ENCODE peak calls at places on chromosomes 3 and 15, in six cellular contexts. One of them, this sample, is unnamed.
A peak's percentile ranks its signal among the peaks of the same experiment; 100 is the strongest.

GRCh38 chr15:72197045-72197459 is 535 bp downstream of the GRAMD2A start:
- DNase-seq in HepG2: no peak
- DNase-seq in GM12878: no peak
- DNase-seq in H1: peak; percentile 69
- DNase-seq in GM12891: no peak
- DNase-seq in K562: no peak
- DNase-seq in this sample: no peak

GRCh38 chr3:122403489-122403888 is 12.4 kb downstream of the WDR5B start:
- DNase-seq in K562: no peak
- DNase-seq in HepG2: no peak
- DNase-seq in GM12891: no peak
- DNase-seq in GM12878: no peak
- DNase-seq in H1: no peak
- DNase-seq in this sample: no peak

GRCh38 chr3:31197941-31198340 is 303.5 kb upstream of the GADL1 start:
- DNase-seq in GM12891: no peak
- DNase-seq in H1: no peak
- DNase-seq in HepG2: no peak
- DNase-seq in K562: no peak
- DNase-seq in GM12878: no peak
- DNase-seq in this sample: no peak

GRCh38 chr15:99658000-99658399 is 75.2 kb downstream of the LYSMD4 start:
- DNase-seq in GM12891: no peak
- DNase-seq in K562: no peak
- DNase-seq in H1: no peak
- DNase-seq in HepG2: no peak
- DNase-seq in GM12878: no peak
- DNase-seq in this sample: no peak

GRCh38 chr3:155211940-155212339 is 81.5 kb downstream of the STRIT1 start:
- DNase-seq in H1: no peak
- DNase-seq in HepG2: no peak
- DNase-seq in GM12891: no peak
- DNase-seq in K562: no peak
- DNase-seq in GM12878: no peak
- DNase-seq in this sample: no peak

GRCh38 chr3:17090271-17090992 is 205.7 kb downstream of the PLCL2 start:
- DNase-seq in GM12878: no peak
- DNase-seq in HepG2: no peak
- DNase-seq in K562: no peak
- DNase-seq in H1: no peak
- DNase-seq in GM12891: no peak
- DNase-seq in this sample: no peak

GRCh38 chr3:74693216-74693615 is 78.8 kb upstream of the CNTN3 start:
- DNase-seq in HepG2: no peak
- DNase-seq in GM12891: no peak
- DNase-seq in H1: no peak
- DNase-seq in K562: no peak
- DNase-seq in GM12878: no peak
- DNase-seq in this sample: no peak

GRCh38 chr15:87712211-87712610 is 544.3 kb downstream of the NTRK3 start:
- DNase-seq in GM12891: no peak
- DNase-seq in GM12878: no peak
- DNase-seq in K562: no peak
- DNase-seq in HepG2: no peak
- DNase-seq in H1: no peak
- DNase-seq in this sample: no peak

GRCh38 chr3:46914849-46915248 is 37.3 kb downstream of the PTH1R start:
- DNase-seq in HepG2: no peak
- DNase-seq in H1: no peak
- DNase-seq in GM12878: no peak
- DNase-seq in GM12891: no peak
- DNase-seq in K562: no peak
- DNase-seq in this sample: no peak

GRCh38 chr15:68687136-68687735 is 108.4 kb downstream of the CORO2B start:
- DNase-seq in K562: no peak
- DNase-seq in GM12891: no peak
- DNase-seq in HepG2: no peak
- DNase-seq in GM12878: no peak
- DNase-seq in H1: no peak
- DNase-seq in this sample: no peak

GRCh38 chr3:57557088-57557537 is 1.0 kb downstream of the PDE12 start:
- DNase-seq in H1: no peak
- DNase-seq in HepG2: peak; percentile 46
- DNase-seq in GM12891: peak; percentile 23
- DNase-seq in GM12878: no peak
- DNase-seq in K562: peak; percentile 32
- DNase-seq in this sample: peak; percentile 30

GRCh38 chr3:41997702-41998551 is 36.0 kb upstream of the ULK4 start:
- DNase-seq in GM12878: no peak
- DNase-seq in HepG2: no peak
- DNase-seq in GM12891: no peak
- DNase-seq in K562: peak; percentile 41
- DNase-seq in H1: peak; percentile 75
- DNase-seq in this sample: no peak

GRCh38 chr15:73570355-73571032 is 62.7 kb downstream of the NPTN start:
- DNase-seq in HepG2: no peak
- DNase-seq in K562: no peak
- DNase-seq in H1: no peak
- DNase-seq in GM12891: no peak
- DNase-seq in GM12878: no peak
- DNase-seq in this sample: no peak

GRCh38 chr3:171227828-171228227 is 201.3 kb upstream of the SLC2A2 start:
- DNase-seq in HepG2: no peak
- DNase-seq in H1: no peak
- DNase-seq in K562: no peak
- DNase-seq in GM12891: no peak
- DNase-seq in GM12878: no peak
- DNase-seq in this sample: no peak

GRCh38 chr15:60017538-60018199 is 13.6 kb downstream of the FOXB1 start:
- DNase-seq in K562: no peak
- DNase-seq in GM12891: no peak
- DNase-seq in H1: no peak
- DNase-seq in HepG2: no peak
- DNase-seq in GM12878: no peak
- DNase-seq in this sample: no peak

GRCh38 chr3:129025691-129026435 is 24.8 kb downstream of the EFCC1 start:
- DNase-seq in GM12878: no peak
- DNase-seq in K562: no peak
- DNase-seq in HepG2: no peak
- DNase-seq in H1: no peak
- DNase-seq in GM12891: no peak
- DNase-seq in this sample: no peak

GRCh38 chr3:97121386-97121785 is 307.0 kb downstream of the EPHA6 start:
- DNase-seq in GM12891: no peak
- DNase-seq in H1: no peak
- DNase-seq in HepG2: no peak
- DNase-seq in GM12878: no peak
- DNase-seq in K562: no peak
- DNase-seq in this sample: no peak

GRCh38 chr3:24487325-24488242 is 7.1 kb downstream of the THRB start:
- DNase-seq in GM12878: no peak
- DNase-seq in GM12891: no peak
- DNase-seq in K562: no peak
- DNase-seq in H1: no peak
- DNase-seq in HepG2: no peak
- DNase-seq in this sample: no peak

GRCh38 chr15:99452728-99453643 is 112.8 kb upstream of the MEF2A start:
- DNase-seq in GM12891: peak; percentile 63
- DNase-seq in GM12878: peak; percentile 60
- DNase-seq in K562: no peak
- DNase-seq in HepG2: peak; percentile 30
- DNase-seq in H1: peak; percentile 40
- DNase-seq in this sample: peak; percentile 63

GRCh38 chr3:8352475-8352874 is 149.1 kb upstream of the LMCD1 start:
- DNase-seq in GM12878: no peak
- DNase-seq in HepG2: no peak
- DNase-seq in H1: no peak
- DNase-seq in GM12891: no peak
- DNase-seq in K562: no peak
- DNase-seq in this sample: no peak

GRCh38 chr3:59535791-59536221 is 486.0 kb upstream of the CFAP20DC start:
- DNase-seq in HepG2: no peak
- DNase-seq in K562: no peak
- DNase-seq in GM12878: no peak
- DNase-seq in H1: no peak
- DNase-seq in GM12891: no peak
- DNase-seq in this sample: no peak

GRCh38 chr3:55000546-55000945 is 72.7 kb upstream of the LRTM1 start:
- DNase-seq in K562: no peak
- DNase-seq in GM12891: no peak
- DNase-seq in H1: no peak
- DNase-seq in HepG2: no peak
- DNase-seq in GM12878: no peak
- DNase-seq in this sample: no peak

GRCh38 chr3:186509423-186509822 is 34.8 kb downstream of the CRYGS start:
- DNase-seq in K562: no peak
- DNase-seq in HepG2: no peak
- DNase-seq in GM12878: no peak
- DNase-seq in GM12891: no peak
- DNase-seq in H1: no peak
- DNase-seq in this sample: no peak

GRCh38 chr3:127652246-127652995 is 20.3 kb upstream of the ABTB1 start:
- DNase-seq in GM12878: no peak
- DNase-seq in H1: peak; percentile 72
- DNase-seq in GM12891: peak; percentile 61
- DNase-seq in K562: peak; percentile 49
- DNase-seq in HepG2: peak; percentile 37
- DNase-seq in this sample: peak; percentile 54

GRCh38 chr15:69305204-69305931 is 6.7 kb downstream of the PAQR5 start:
- DNase-seq in H1: no peak
- DNase-seq in GM12891: no peak
- DNase-seq in GM12878: no peak
- DNase-seq in K562: peak; percentile 56
- DNase-seq in HepG2: peak; percentile 52
- DNase-seq in this sample: no peak

GRCh38 chr3:4174760-4175159 is 128.4 kb upstream of the SETMAR start:
- DNase-seq in HepG2: no peak
- DNase-seq in K562: no peak
- DNase-seq in GM12891: no peak
- DNase-seq in H1: no peak
- DNase-seq in GM12878: no peak
- DNase-seq in this sample: no peak

DNA sequence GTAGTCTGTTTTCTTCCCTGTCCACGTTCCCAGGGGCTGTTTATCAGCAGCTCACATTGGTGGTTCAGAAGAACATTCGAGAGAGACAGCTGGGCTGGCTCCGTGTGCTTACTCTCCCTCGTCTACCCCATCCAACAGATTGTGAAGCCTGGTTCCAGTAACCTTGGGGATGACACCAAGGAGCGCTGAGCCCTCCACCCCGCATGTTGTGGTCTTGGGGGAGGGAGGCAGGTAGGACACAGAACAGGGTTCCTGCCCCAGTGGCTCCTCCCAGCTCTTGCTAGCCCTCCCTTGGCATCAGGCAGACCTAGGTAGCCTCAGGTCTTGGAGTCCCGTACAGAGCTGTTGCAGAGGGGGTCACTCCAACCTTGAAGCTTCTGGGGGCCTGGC is 33.1 kb downstream of the KLF13 start:
- DNase-seq in HepG2: no peak
- DNase-seq in GM12878: no peak
- DNase-seq in H1: no peak
- DNase-seq in GM12891: no peak
- DNase-seq in K562: no peak
- DNase-seq in this sample: no peak
- TF ChIP-seq POLR2A in HepG2: no peak
- TF ChIP-seq POLR2A in GM12878: no peak
- TF ChIP-seq POLR2A in H1: no peak
- TF ChIP-seq POLR2A in GM12891: no peak
- TF ChIP-seq POLR2A in K562: no peak
- TF ChIP-seq POLR2A in this sample: no peak

GRCh38 chr15:28890711-28891495 is 5.1 kb downstream of the APBA2 start:
- DNase-seq in GM12878: no peak
- DNase-seq in H1: no peak
- DNase-seq in K562: no peak
- DNase-seq in GM12891: no peak
- DNase-seq in HepG2: no peak
- DNase-seq in this sample: no peak
- TF ChIP-seq TAF1 in GM12878: no peak
- TF ChIP-seq TAF1 in H1: no peak
- TF ChIP-seq TAF1 in K562: no peak
- TF ChIP-seq TAF1 in GM12891: no peak
- TF ChIP-seq TAF1 in HepG2: no peak
- TF ChIP-seq TAF1 in this sample: no peak

DNA sequence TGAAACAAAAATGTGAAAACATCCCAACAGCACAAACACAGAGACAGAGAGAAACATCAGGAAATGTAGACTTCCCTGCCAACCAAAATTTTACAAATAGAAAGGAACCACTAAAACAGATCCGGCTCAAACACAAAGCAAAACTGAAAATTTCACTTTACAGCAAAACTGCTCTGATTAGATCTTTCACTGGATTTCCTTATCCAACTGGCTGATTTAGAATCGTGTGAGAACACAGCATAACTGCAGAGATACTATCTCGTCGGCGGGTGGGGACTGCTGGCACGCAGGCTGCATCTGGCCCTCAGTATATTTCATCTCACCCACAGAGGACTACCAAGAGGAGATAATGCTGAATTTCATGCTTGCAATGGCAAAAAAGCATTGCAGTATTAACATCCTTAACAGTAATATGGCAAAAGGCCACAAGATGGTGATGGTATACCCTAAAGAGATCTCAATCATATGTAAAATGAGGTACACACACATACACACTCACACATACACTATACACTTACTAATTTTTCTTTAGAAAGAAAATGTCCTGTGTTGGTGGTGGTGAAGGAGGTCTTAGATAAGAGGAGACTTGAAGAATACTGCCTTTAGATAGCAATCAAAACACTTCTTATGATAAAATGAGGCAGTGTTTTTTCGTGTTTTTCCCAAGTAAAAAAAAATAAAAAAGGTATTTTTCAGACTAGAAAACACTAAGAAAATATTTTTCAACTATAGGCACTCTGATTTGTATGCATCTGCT is 10.6 kb upstream of the LEO1 start:
- DNase-seq in HepG2: peak; percentile 75
- DNase-seq in GM12878: peak; percentile 92
- DNase-seq in H1: no peak
- DNase-seq in GM12891: peak; percentile 37
- DNase-seq in K562: peak; percentile 57
- DNase-seq in this sample: peak; percentile 43
- TF ChIP-seq POLR2AphosphoS5 in HepG2: no peak
- TF ChIP-seq POLR2AphosphoS5 in GM12878: peak; percentile 51
- TF ChIP-seq POLR2AphosphoS5 in H1: no peak
- TF ChIP-seq POLR2AphosphoS5 in GM12891: no peak
- TF ChIP-seq POLR2AphosphoS5 in K562: no peak
- TF ChIP-seq POLR2AphosphoS5 in this sample: no peak

GRCh38 chr3:152328841-152329240 is 60.1 kb downstream of the MBNL1 start:
- DNase-seq in HepG2: peak; percentile 78
- DNase-seq in GM12891: no peak
- DNase-seq in K562: no peak
- DNase-seq in H1: no peak
- DNase-seq in GM12878: no peak
- DNase-seq in this sample: no peak
- TF ChIP-seq POLR2A in HepG2: no peak
- TF ChIP-seq POLR2A in GM12891: no peak
- TF ChIP-seq POLR2A in K562: no peak
- TF ChIP-seq POLR2A in H1: no peak
- TF ChIP-seq POLR2A in GM12878: no peak
- TF ChIP-seq POLR2A in this sample: no peak

This sample was measured in GM12892.